ENCODE peak calls at places on chromosome 21, in five cellular contexts. One of them, this sample, is unnamed.

GRCh38 chr21:42237577-42237976 is 18.6 kb downstream of the ABCG1 start:
- DNase-seq in adrenal gland: no peak
- DNase-seq in small intestine: no peak
- DNase-seq in neural progenitor cell: no peak
- DNase-seq in CD4-positive, alpha-beta memory T cell: peak; percentile 73
- DNase-seq in this sample: no peak

GRCh38 chr21:45332981-45333582 is 45.4 kb upstream of the POFUT2 start:
- DNase-seq in adrenal gland: no peak
- DNase-seq in small intestine: no peak
- DNase-seq in neural progenitor cell: no peak
- DNase-seq in CD4-positive, alpha-beta memory T cell: no peak
- DNase-seq in this sample: no peak

GRCh38 chr21:33152228-33153130 is 77.3 kb upstream of the IFNAR2 start:
- DNase-seq in adrenal gland: no peak
- DNase-seq in small intestine: no peak
- DNase-seq in neural progenitor cell: no peak
- DNase-seq in CD4-positive, alpha-beta memory T cell: no peak
- DNase-seq in this sample: no peak

GRCh38 chr21:45295576-45296365 is 8.1 kb upstream of the POFUT2 start:
- DNase-seq in adrenal gland: peak; percentile 67
- DNase-seq in small intestine: no peak
- DNase-seq in neural progenitor cell: no peak
- DNase-seq in CD4-positive, alpha-beta memory T cell: no peak
- DNase-seq in this sample: peak; percentile 75

GRCh38 chr21:44489962-44490361 is 34.7 kb downstream of the LRRC3 start:
- DNase-seq in adrenal gland: no peak
- DNase-seq in small intestine: no peak
- DNase-seq in neural progenitor cell: peak; percentile 45
- DNase-seq in CD4-positive, alpha-beta memory T cell: no peak
- DNase-seq in this sample: no peak

GRCh38 chr21:36065497-36066036 is 4.3 kb upstream of the CBR1 start:
- DNase-seq in adrenal gland: no peak
- DNase-seq in small intestine: peak; percentile 85
- DNase-seq in neural progenitor cell: no peak
- DNase-seq in CD4-positive, alpha-beta memory T cell: no peak
- DNase-seq in this sample: peak; percentile 15

GRCh38 chr21:45379901-45380330 is 25.0 kb upstream of the COL18A1 start:
- DNase-seq in adrenal gland: no peak
- DNase-seq in small intestine: no peak
- DNase-seq in neural progenitor cell: no peak
- DNase-seq in CD4-positive, alpha-beta memory T cell: no peak
- DNase-seq in this sample: no peak

GRCh38 chr21:15617968-15618367 is 111.8 kb upstream of the USP25 start:
- DNase-seq in adrenal gland: no peak
- DNase-seq in small intestine: no peak
- DNase-seq in neural progenitor cell: peak; percentile 44
- DNase-seq in CD4-positive, alpha-beta memory T cell: no peak
- DNase-seq in this sample: peak; percentile 82

GRCh38 chr21:14991957-14992356 is 72.8 kb downstream of the NRIP1 start:
- DNase-seq in adrenal gland: no peak
- DNase-seq in small intestine: no peak
- DNase-seq in neural progenitor cell: no peak
- DNase-seq in CD4-positive, alpha-beta memory T cell: no peak
- DNase-seq in this sample: peak; percentile 46

GRCh38 chr21:27734146-27734545 is 767.3 kb upstream of the ADAMTS5 start:
- DNase-seq in adrenal gland: no peak
- DNase-seq in small intestine: no peak
- DNase-seq in neural progenitor cell: no peak
- DNase-seq in CD4-positive, alpha-beta memory T cell: no peak
- DNase-seq in this sample: peak; percentile 59

GRCh38 chr21:16072692-16073091 is 342.9 kb downstream of the USP25 start:
- DNase-seq in adrenal gland: no peak
- DNase-seq in small intestine: no peak
- DNase-seq in neural progenitor cell: no peak
- DNase-seq in CD4-positive, alpha-beta memory T cell: no peak
- DNase-seq in this sample: no peak

GRCh38 chr21:45809421-45809820 is 165.9 kb downstream of the PCBP3 start:
- DNase-seq in adrenal gland: no peak
- DNase-seq in small intestine: no peak
- DNase-seq in neural progenitor cell: no peak
- DNase-seq in CD4-positive, alpha-beta memory T cell: no peak
- DNase-seq in this sample: no peak

GRCh38 chr21:34930971-34931370 is 118.1 kb downstream of the RUNX1 start:
- DNase-seq in adrenal gland: no peak
- DNase-seq in small intestine: no peak
- DNase-seq in neural progenitor cell: no peak
- DNase-seq in CD4-positive, alpha-beta memory T cell: no peak
- DNase-seq in this sample: peak; percentile 38

GRCh38 chr21:34932233-34932632 is 116.9 kb downstream of the RUNX1 start:
- DNase-seq in adrenal gland: no peak
- DNase-seq in small intestine: no peak
- DNase-seq in neural progenitor cell: no peak
- DNase-seq in CD4-positive, alpha-beta memory T cell: no peak
- DNase-seq in this sample: no peak

GRCh38 chr21:34926784-34927548 is 122.1 kb downstream of the RUNX1 start:
- DNase-seq in adrenal gland: no peak
- DNase-seq in small intestine: peak; percentile 91
- DNase-seq in neural progenitor cell: no peak
- DNase-seq in CD4-positive, alpha-beta memory T cell: no peak
- DNase-seq in this sample: no peak

GRCh38 chr21:34925597-34925996 is 123.5 kb downstream of the RUNX1 start:
- DNase-seq in adrenal gland: no peak
- DNase-seq in small intestine: no peak
- DNase-seq in neural progenitor cell: no peak
- DNase-seq in CD4-positive, alpha-beta memory T cell: no peak
- DNase-seq in this sample: no peak

DNA sequence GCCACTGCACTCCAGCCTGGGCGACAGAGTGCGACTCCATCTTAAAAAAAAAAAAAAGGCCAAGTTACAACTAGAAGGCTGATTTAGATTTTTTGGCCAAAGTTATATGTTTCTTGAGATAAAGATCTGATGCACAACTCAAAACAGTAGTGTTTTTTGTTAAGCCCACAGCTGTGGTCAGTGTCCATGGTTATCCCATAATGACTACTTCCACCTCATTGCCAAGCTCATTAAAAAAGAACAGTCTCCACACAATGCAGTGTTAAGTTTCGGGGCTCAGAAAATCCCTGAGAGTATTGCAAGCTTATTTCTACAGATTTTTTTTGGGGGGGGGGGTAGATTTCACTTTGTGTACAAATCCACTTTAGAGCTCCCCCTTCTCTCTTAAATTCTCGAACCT is 120.5 kb downstream of the RUNX1 start:
- DNase-seq in adrenal gland: no peak
- DNase-seq in small intestine: no peak
- DNase-seq in neural progenitor cell: no peak
- DNase-seq in CD4-positive, alpha-beta memory T cell: no peak
- DNase-seq in this sample: no peak
- H3K36me3 ChIP-seq in adrenal gland: no peaks in the 10 kb centered on the region
- H3K36me3 ChIP-seq in small intestine: no peaks in the 10 kb centered on the region
- H3K36me3 ChIP-seq in neural progenitor cell: no peaks in the 10 kb centered on the region
- H3K36me3 ChIP-seq in CD4-positive, alpha-beta memory T cell: no peaks in the 10 kb centered on the region
- H3K36me3 ChIP-seq in this sample: no peaks in the 10 kb centered on the region

GRCh38 chr21:43317959-43318358 is 109.0 kb downstream of the SIK1 start:
- DNase-seq in adrenal gland: no peak
- DNase-seq in small intestine: no peak
- DNase-seq in neural progenitor cell: no peak
- DNase-seq in CD4-positive, alpha-beta memory T cell: no peak
- DNase-seq in this sample: no peak
- H3K27ac ChIP-seq in adrenal gland: no peak overlapping the region
- H3K27ac ChIP-seq in small intestine: no peak overlapping the region
- H3K27ac ChIP-seq in neural progenitor cell: no peak overlapping the region
- H3K27ac ChIP-seq in CD4-positive, alpha-beta memory T cell: no peak overlapping the region
- H3K27ac ChIP-seq in this sample: no peak overlapping the region

GRCh38 chr21:25459365-25459764 is 147.9 kb downstream of the MRPL39 start:
- DNase-seq in adrenal gland: no peak
- DNase-seq in small intestine: no peak
- DNase-seq in neural progenitor cell: no peak
- DNase-seq in CD4-positive, alpha-beta memory T cell: no peak
- DNase-seq in this sample: no peak
- H3K9me3 ChIP-seq in adrenal gland: no peaks in the 10 kb centered on the region
- H3K9me3 ChIP-seq in small intestine: peaks cover 1% of the 10 kb centered on the region
- H3K9me3 ChIP-seq in neural progenitor cell: no peaks in the 10 kb centered on the region
- H3K9me3 ChIP-seq in CD4-positive, alpha-beta memory T cell: no peaks in the 10 kb centered on the region
- H3K9me3 ChIP-seq in this sample: no peaks in the 10 kb centered on the region

GRCh38 chr21:41199123-41199522 is 31.2 kb downstream of the BACE2 start:
- DNase-seq in adrenal gland: no peak
- DNase-seq in small intestine: no peak
- DNase-seq in neural progenitor cell: no peak
- DNase-seq in CD4-positive, alpha-beta memory T cell: no peak
- DNase-seq in this sample: no peak
- H3K36me3 ChIP-seq in adrenal gland: no peaks in the 10 kb centered on the region
- H3K36me3 ChIP-seq in small intestine: no peaks in the 10 kb centered on the region
- H3K36me3 ChIP-seq in neural progenitor cell: no peaks in the 10 kb centered on the region
- H3K36me3 ChIP-seq in CD4-positive, alpha-beta memory T cell: no peaks in the 10 kb centered on the region
- H3K36me3 ChIP-seq in this sample: no peaks in the 10 kb centered on the region

GRCh38 chr21:37139154-37139553 is 66.1 kb downstream of the TTC3 start:
- DNase-seq in adrenal gland: no peak
- DNase-seq in small intestine: no peak
- DNase-seq in neural progenitor cell: no peak
- DNase-seq in CD4-positive, alpha-beta memory T cell: no peak
- DNase-seq in this sample: no peak

GRCh38 chr21:37145635-37146111 is 72.6 kb downstream of the TTC3 start:
- DNase-seq in adrenal gland: no peak
- DNase-seq in small intestine: no peak
- DNase-seq in neural progenitor cell: peak; percentile 45
- DNase-seq in CD4-positive, alpha-beta memory T cell: no peak
- DNase-seq in this sample: no peak

GRCh38 chr21:37136261-37136660 is 63.2 kb downstream of the TTC3 start:
- DNase-seq in adrenal gland: no peak
- DNase-seq in small intestine: no peak
- DNase-seq in neural progenitor cell: no peak
- DNase-seq in CD4-positive, alpha-beta memory T cell: no peak
- DNase-seq in this sample: no peak

GRCh38 chr21:37139902-37140301 is 66.8 kb downstream of the TTC3 start:
- DNase-seq in adrenal gland: no peak
- DNase-seq in small intestine: no peak
- DNase-seq in neural progenitor cell: peak; percentile 87
- DNase-seq in CD4-positive, alpha-beta memory T cell: no peak
- DNase-seq in this sample: no peak
- H3K27ac ChIP-seq in adrenal gland: no peak overlapping the region
- H3K27ac ChIP-seq in small intestine: no peak overlapping the region
- H3K27ac ChIP-seq in neural progenitor cell: peak overlapping the region; percentile 97
- H3K27ac ChIP-seq in CD4-positive, alpha-beta memory T cell: no peak overlapping the region
- H3K27ac ChIP-seq in this sample: peak overlapping the region; percentile 40